ENCODE peak calls at places on chromosomes 7 and 10, in five cellular contexts. J is tibial artery, B is upper lobe of right lung, L is cardiac muscle cell, I is right lobe of liver. T is an unnamed sample.

GRCh38 chr10:72322280-72323058 is 32.2 kb downstream of the DNAJB12 start:
- DNase-seq in J (no peak), B (no peak), L (no peak), I (no peak), T (no peak)

GRCh38 chr10:68301790-68302502 is 29.9 kb upstream of the HNRNPH3 start:
- DNase-seq in J (no peak), B (no peak), L (peak), I (no peak), T (peak)

GRCh38 chr10:93413252-93413689 is 68.9 kb downstream of the MYOF start:
- DNase-seq in J (no peak), B (no peak), L (peak), I (no peak), T (no peak)

GRCh38 chr7:139047970-139048369 is 12.1 kb upstream of the ZC3HAV1L start:
- DNase-seq in J (no peak), B (no peak), L (no peak), I (no peak), T (no peak)

GRCh38 chr10:86673216-86673826 is 5.0 kb downstream of the LDB3 start:
- DNase-seq in J (no peak), B (no peak), L (no peak), I (no peak), T (no peak)

GRCh38 chr10:33509231-33509871 is 174.9 kb upstream of the NRP1 start:
- DNase-seq in J (peak), B (no peak), L (peak), I (peak), T (no peak)

GRCh38 chr10:37780536-37780935 is 76.9 kb downstream of the ZNF248 start:
- DNase-seq in J (no peak), B (no peak), L (no peak), I (no peak), T (no peak)

GRCh38 chr7:45259966-45260646 is 102.5 kb downstream of the RAMP3 start:
- DNase-seq in J (peak), B (peak), L (peak), I (peak), T (peak)

GRCh38 chr10:126459878-126460481 is 71.7 kb upstream of the ADAM12 start:
- DNase-seq in J (no peak), B (no peak), L (peak), I (no peak), T (peak)

GRCh38 chr10:125761961-125762360 is 13.7 kb downstream of the MMP21 start:
- DNase-seq in J (no peak), B (no peak), L (no peak), I (no peak), T (no peak)

GRCh38 chr7:33578166-33578565 is 327.2 kb upstream of the BMPER start:
- DNase-seq in J (no peak), B (no peak), L (no peak), I (no peak), T (no peak)

GRCh38 chr7:40483630-40484029 is 348.8 kb downstream of the SUGCT start:
- DNase-seq in J (no peak), B (no peak), L (peak), I (no peak), T (no peak)

GRCh38 chr7:158292948-158293347 is 294.7 kb downstream of the PTPRN2 start:
- DNase-seq in J (no peak), B (no peak), L (no peak), I (no peak), T (no peak)

GRCh38 chr7:5591547-5591899 is 167.9 kb upstream of the TNRC18 start:
- DNase-seq in J (no peak), B (no peak), L (peak), I (no peak), T (peak)

GRCh38 chr10:87818505-87819273 is 663 bp upstream of the ATAD1 start:
- DNase-seq in J (peak), B (peak), L (peak), I (peak), T (no peak)

GRCh38 chr10:119199231-119199992 is 8.0 kb upstream of the GRK5 start:
- DNase-seq in J (peak), B (no peak), L (peak), I (peak), T (no peak)

GRCh38 chr10:30093303-30093967 is 34.0 kb upstream of the JCAD start:
- DNase-seq in J (no peak), B (no peak), L (no peak), I (no peak), T (no peak)
- TF ChIP-seq CTCF in J (no peak), B (no peak), L (no peak), I (no peak), T (no peak)

GRCh38 chr10:90658791-90659190 is 199.0 kb downstream of the HTR7 start:
- DNase-seq in J (no peak), B (no peak), L (no peak), I (no peak), T (no peak)
- TF ChIP-seq CTCF in J (no peak), B (no peak), L (peak), I (no peak), T (peak)

GRCh38 chr7:47796347-47796746 is 151.9 kb downstream of the PKD1L1 start:
- DNase-seq in J (no peak), B (no peak), L (no peak), I (no peak), T (no peak)
- TF ChIP-seq CTCF in J (no peak), B (no peak), L (no peak), I (no peak), T (peak)

DNA sequence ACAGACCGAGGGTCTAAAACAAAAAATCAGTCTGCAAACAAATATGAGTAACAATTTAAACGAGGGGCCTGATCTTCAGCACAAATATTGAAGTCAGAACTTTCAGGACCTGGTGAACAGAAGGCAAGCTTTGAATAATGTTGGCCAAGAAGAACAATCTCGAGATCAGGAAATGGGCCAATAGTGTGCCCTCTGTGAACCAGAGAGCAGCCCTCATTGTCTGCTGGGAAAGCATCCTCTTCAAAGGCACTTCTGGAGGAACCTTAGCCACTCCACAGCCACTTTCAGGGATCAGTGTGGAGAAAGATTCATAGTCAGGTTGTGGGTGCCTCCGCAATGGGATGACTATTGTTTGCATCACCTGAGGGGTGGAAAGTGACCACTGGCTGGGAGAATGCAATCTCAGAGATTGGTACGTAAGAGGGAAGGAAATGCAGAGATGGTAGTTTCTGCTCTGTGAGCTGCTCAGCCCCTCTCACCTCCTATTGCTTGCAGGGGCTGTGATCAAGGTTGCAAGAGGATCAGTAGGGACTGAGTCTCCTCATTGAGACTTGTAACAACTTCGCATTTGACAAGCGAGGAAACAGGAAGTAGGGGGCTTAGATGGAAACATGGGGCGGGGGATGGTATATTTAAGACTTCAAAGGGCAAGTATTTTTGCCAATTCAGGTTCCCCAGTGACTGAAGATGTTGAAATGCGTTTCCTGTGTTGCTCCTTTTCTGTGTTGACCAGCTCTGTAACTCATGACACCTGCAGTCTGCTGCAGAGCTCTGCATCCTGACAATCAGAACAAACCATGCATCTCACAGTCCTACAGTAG is 28.4 kb upstream of the IFRD1 start:
- DNase-seq in J (no peak), B (no peak), L (peak), I (no peak), T (no peak)
- TF ChIP-seq CTCF in J (no peak), B (no peak), L (no peak), I (no peak), T (no peak)

GRCh38 chr10:15168296-15168780 is at the start of gene NMT2:
- DNase-seq in J (peak), B (peak), L (no peak), I (no peak), T (no peak)
- TF ChIP-seq CTCF in J (peak), B (peak), L (peak), I (peak), T (peak)

GRCh38 chr7:133742709-133743538 is 384.2 kb upstream of the LRGUK start:
- DNase-seq in J (no peak), B (no peak), L (peak), I (no peak), T (no peak)
- TF ChIP-seq CTCF in J (peak), B (peak), L (peak), I (peak), T (peak)

GRCh38 chr7:4361774-4362173 is 320.3 kb upstream of the FOXK1 start:
- DNase-seq in J (no peak), B (no peak), L (no peak), I (no peak), T (no peak)
- TF ChIP-seq CTCF in J (no peak), B (no peak), L (no peak), I (no peak), T (no peak)

DNA sequence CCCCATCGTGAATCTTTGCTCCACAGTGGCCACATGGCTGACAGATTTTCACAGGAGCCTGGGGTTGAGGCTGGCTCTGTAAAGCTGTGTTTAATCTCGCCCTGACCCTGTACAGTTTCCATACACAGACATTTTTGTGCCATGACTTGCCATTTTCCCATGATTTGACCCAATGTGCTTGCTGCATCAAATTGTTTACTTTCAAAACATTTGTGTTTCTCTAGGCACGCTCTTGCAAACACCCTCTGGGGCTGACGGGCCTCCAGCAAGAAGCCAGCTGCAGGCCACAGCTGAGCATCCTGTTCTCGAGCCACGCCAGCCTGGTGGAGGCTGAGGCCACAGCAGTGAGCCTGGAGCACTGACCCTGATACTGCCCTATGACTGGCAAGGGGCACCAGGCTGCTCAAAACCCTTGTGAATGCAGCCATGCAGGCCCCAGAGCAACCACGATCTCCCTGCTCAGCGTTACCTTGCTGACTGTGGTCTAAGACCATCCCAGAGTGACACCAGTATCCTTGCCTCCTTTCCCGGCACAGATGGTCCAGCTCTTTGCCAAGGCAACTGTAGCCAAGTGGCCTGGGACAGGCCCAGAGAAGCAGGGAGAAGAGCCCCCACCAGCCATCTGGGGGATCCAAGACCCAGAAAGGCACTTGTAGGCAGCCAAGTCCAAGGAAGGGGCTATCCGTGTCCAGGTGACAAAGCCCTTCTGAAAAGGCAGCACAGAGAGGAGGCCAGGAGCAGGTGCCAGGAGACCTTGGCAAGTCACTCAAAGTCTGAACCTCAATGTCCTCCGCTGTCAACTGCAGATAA is 78.6 kb downstream of the OAT start:
- DNase-seq in J (no peak), B (no peak), L (peak), I (no peak), T (peak)
- TF ChIP-seq CTCF in J (peak), B (no peak), L (no peak), I (no peak), T (no peak)

DNA sequence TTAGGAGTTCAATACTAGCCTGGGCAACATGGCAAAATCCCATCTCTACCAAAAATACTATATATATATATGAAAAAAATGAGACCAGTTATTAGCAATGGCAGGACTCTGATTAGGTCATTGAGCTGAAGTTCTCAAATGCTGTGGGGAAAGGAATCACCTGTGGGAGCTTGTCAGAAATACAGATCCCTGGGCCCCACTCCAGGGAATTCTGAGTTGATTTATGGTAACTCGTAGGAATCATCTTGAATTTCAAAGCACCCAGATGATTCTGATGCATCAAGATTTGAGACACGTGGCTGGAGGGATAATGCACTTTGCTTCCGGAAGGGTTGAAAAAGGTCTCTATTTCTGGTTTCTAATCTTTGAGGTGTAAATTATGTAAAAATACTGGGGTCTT is 1.0 kb upstream of the ANKRD1 start:
- DNase-seq in J (no peak), B (no peak), L (no peak), I (no peak), T (no peak)
- TF ChIP-seq CTCF in J (no peak), B (no peak), L (no peak), I (no peak), T (no peak)

GRCh38 chr7:26859720-26860119 is 4.7 kb downstream of the SKAP2 start:
- DNase-seq in J (no peak), B (no peak), L (no peak), I (no peak), T (no peak)

GRCh38 chr7:26858229-26858568 is 6.2 kb downstream of the SKAP2 start:
- DNase-seq in J (no peak), B (no peak), L (no peak), I (no peak), T (no peak)

GRCh38 chr7:26861050-26861449 is 3.3 kb downstream of the SKAP2 start:
- DNase-seq in J (no peak), B (no peak), L (no peak), I (no peak), T (no peak)

GRCh38 chr7:26858735-26859134 is 5.7 kb downstream of the SKAP2 start:
- DNase-seq in J (no peak), B (no peak), L (no peak), I (no peak), T (no peak)

GRCh38 chr7:26860361-26860760 is 4.0 kb downstream of the SKAP2 start:
- DNase-seq in J (no peak), B (no peak), L (no peak), I (no peak), T (no peak)
- TF ChIP-seq CTCF in J (no peak), B (no peak), L (no peak), I (no peak), T (no peak)

T was measured in AG04450.